ENCODE peak calls at places on chromosome X, in six cellular contexts. H is heart left ventricle; R is GM03348; T is OCI-LY7; J is epithelial cell of esophagus; I is activated T-helper 1 cell treated with anti-CD3 and anti-CD28 coated beads, Interleukin-12 subunit alpha, Interleukin-12 subunit beta, Interleukin-2, Interleukin-4 antibody, amounts not matched to agents 30 ng/mL and 10 ng/mL and 1 ng/mL, durations not matched to agents 14 hours and 24 hours and 36 hours. V is an unnamed sample.

GRCh38 chrX:101759000-101759399 is 99.3 kb upstream of the ARMCX2 start:
- DNase-seq in R (peak), T (peak), H (peak), I (peak), J (peak), V (peak)

GRCh38 chrX:153662266-153662665 is 11.3 kb downstream of the PNCK start:
- DNase-seq in I (peak), H (no peak), R (no peak), J (peak), T (peak), V (peak)

GRCh38 chrX:9312922-9313867 is 151.7 kb upstream of the TBL1X start:
- DNase-seq in J (peak), R (no peak), H (peak), I (peak), T (peak), V (peak)

GRCh38 chrX:153700967-153701366 is 13.2 kb downstream of the SLC6A8 start:
- DNase-seq in T (no peak), J (no peak), I (no peak), R (no peak), H (no peak), V (no peak)

GRCh38 chrX:1599791-1600405 is 8.5 kb downstream of the AKAP17A start:
- DNase-seq in I (no peak), T (no peak), H (no peak), R (peak), J (no peak), V (no peak)

GRCh38 chrX:77014655-77015377 is 432.4 kb upstream of the FGF16 start:
- DNase-seq in I (no peak), J (no peak), T (peak), R (no peak), H (no peak), V (peak)

GRCh38 chrX:135923353-135923752 is 29.8 kb downstream of the SAGE1 start:
- DNase-seq in J (peak), I (no peak), T (peak), R (no peak), H (no peak), V (no peak)

GRCh38 chrX:109774706-109775105 is 41.6 kb upstream of the ACSL4 start:
- DNase-seq in J (peak), I (no peak), T (no peak), R (peak), H (no peak), V (no peak)

GRCh38 chrX:12065251-12065650 is 73.0 kb upstream of the FRMPD4 start:
- DNase-seq in I (no peak), J (peak), R (peak), H (no peak), T (no peak), V (peak)

GRCh38 chrX:154751669-154752271 is 893 bp upstream of the GAB3 start:
- DNase-seq in I (no peak), R (no peak), T (no peak), J (no peak), H (peak), V (no peak)

GRCh38 chrX:110989869-110990268 is 106.1 kb upstream of the PAK3 start:
- DNase-seq in J (no peak), H (no peak), I (no peak), T (no peak), R (no peak), V (no peak)

V was measured in KBM-7.